ENCODE peak calls at places on chromosomes 1 and 21, in ten cellular contexts. R, T, G, I, W, L, O, D, Z and Y are unnamed samples.

GRCh38 chr1:223776075-223776814 is 63.9 kb downstream of the CAPN2 start:
- DNase-seq in R (peak; percentile 81), T (peak; percentile 74), G (no peak), I (peak; percentile 68), W (no peak), L (no peak), O (no peak), D (peak; percentile 94), Z (no peak), Y (no peak)

GRCh38 chr1:236779312-236779711 is 15.8 kb upstream of the MTR start:
- DNase-seq in R (no peak), T (no peak), G (no peak), I (no peak), W (no peak), L (no peak), O (no peak), D (no peak), Z (no peak), Y (no peak)

GRCh38 chr1:205435904-205436573 is 14.2 kb upstream of the LEMD1 start:
- DNase-seq in R (no peak), T (no peak), G (no peak), I (no peak), W (no peak), L (no peak), O (no peak), D (no peak), Z (no peak), Y (no peak)

GRCh38 chr21:39556176-39556575 is 56.6 kb upstream of the B3GALT5 start:
- DNase-seq in R (no peak), T (no peak), G (no peak), I (no peak), W (no peak), L (peak; percentile 38), O (no peak), D (no peak), Z (no peak), Y (no peak)

GRCh38 chr1:173561263-173561662 is 41.6 kb downstream of the SLC9C2 start:
- DNase-seq in R (no peak), T (no peak), G (no peak), I (no peak), W (no peak), L (no peak), O (no peak), D (no peak), Z (no peak), Y (no peak)

GRCh38 chr1:164735315-164736052 is 176.5 kb downstream of the PBX1 start:
- DNase-seq in R (peak; percentile 75), T (no peak), G (no peak), I (no peak), W (no peak), L (no peak), O (no peak), D (peak; percentile 84), Z (no peak), Y (no peak)

GRCh38 chr1:7262611-7263010 is 477.4 kb downstream of the CAMTA1 start:
- DNase-seq in R (no peak), T (no peak), G (no peak), I (peak; percentile 73), W (no peak), L (no peak), O (no peak), D (peak; percentile 32), Z (no peak), Y (no peak)

GRCh38 chr1:207027221-207027777 is 5.3 kb downstream of the C1orf116 start:
- DNase-seq in R (no peak), T (peak; percentile 96), G (no peak), I (no peak), W (no peak), L (no peak), O (no peak), D (peak; percentile 99), Z (peak; percentile 51), Y (no peak)

GRCh38 chr1:184379111-184379752 is 7.6 kb upstream of the C1orf21 start:
- DNase-seq in R (no peak), T (no peak), G (no peak), I (no peak), W (no peak), L (no peak), O (no peak), D (no peak), Z (no peak), Y (no peak)

GRCh38 chr1:27816921-27817630 is 13.5 kb upstream of the PPP1R8 start:
- DNase-seq in R (peak; percentile 79), T (no peak), G (no peak), I (no peak), W (no peak), L (no peak), O (no peak), D (no peak), Z (peak; percentile 22), Y (no peak)

GRCh38 chr1:86500731-86501130 is 32.0 kb downstream of the CLCA1 start:
- DNase-seq in R (no peak), T (no peak), G (no peak), I (no peak), W (no peak), L (no peak), O (no peak), D (no peak), Z (no peak), Y (no peak)

GRCh38 chr1:159009704-159010361 is at the start of gene IFI16:
- DNase-seq in R (peak; percentile 96), T (peak; percentile 88), G (peak; percentile 49), I (no peak), W (no peak), L (no peak), O (no peak), D (peak; percentile 94), Z (peak; percentile 75), Y (no peak)

GRCh38 chr1:63624911-63625310 is 31.7 kb downstream of the PGM1 start:
- DNase-seq in R (peak; percentile 31), T (peak; percentile 8), G (no peak), I (no peak), W (no peak), L (no peak), O (no peak), D (no peak), Z (no peak), Y (no peak)

GRCh38 chr1:218865591-218865990 is 308.1 kb upstream of the LYPLAL1 start:
- DNase-seq in R (peak; percentile 26), T (no peak), G (no peak), I (no peak), W (no peak), L (no peak), O (no peak), D (peak; percentile 79), Z (no peak), Y (no peak)

GRCh38 chr1:166069390-166069789 is 97.4 kb downstream of the FAM78B start:
- DNase-seq in R (peak; percentile 1), T (no peak), G (no peak), I (no peak), W (no peak), L (no peak), O (no peak), D (no peak), Z (no peak), Y (no peak)

GRCh38 chr1:2363847-2364513 is 27.4 kb downstream of the MORN1 start:
- DNase-seq in R (no peak), T (no peak), G (no peak), I (no peak), W (no peak), L (no peak), O (no peak), D (no peak), Z (no peak), Y (no peak)
- TF ChIP-seq CTCF in R (no peak), T (no peak), G (no peak), I (no peak), W (no peak), L (no peak), O (no peak), D (no peak), Z (no peak), Y (no peak)

GRCh38 chr21:41847066-41847804 is 31.9 kb downstream of the PRDM15 start:
- DNase-seq in R (peak; percentile 6), T (no peak), G (no peak), I (no peak), W (no peak), L (peak; percentile 52), O (no peak), D (no peak), Z (no peak), Y (no peak)
- TF ChIP-seq CTCF in R (peak; percentile 19), T (no peak), G (no peak), I (no peak), W (no peak), L (no peak), O (peak; percentile 34), D (no peak), Z (no peak), Y (no peak)

GRCh38 chr1:47651311-47652089 is 213.7 kb downstream of the FOXD2 start:
- DNase-seq in R (no peak), T (no peak), G (no peak), I (peak; percentile 49), W (peak; percentile 67), L (no peak), O (peak; percentile 51), D (no peak), Z (no peak), Y (no peak)

GRCh38 chr1:47650606-47651005 is 212.8 kb downstream of the FOXD2 start:
- DNase-seq in R (no peak), T (no peak), G (no peak), I (peak; percentile 54), W (peak; percentile 62), L (no peak), O (peak; percentile 48), D (no peak), Z (no peak), Y (no peak)

GRCh38 chr1:47646676-47647075 is 208.8 kb downstream of the FOXD2 start:
- DNase-seq in R (no peak), T (no peak), G (no peak), I (no peak), W (no peak), L (no peak), O (no peak), D (peak; percentile 63), Z (no peak), Y (no peak)

GRCh38 chr1:47647327-47647845 is 209.5 kb downstream of the FOXD2 start:
- DNase-seq in R (no peak), T (no peak), G (no peak), I (no peak), W (no peak), L (no peak), O (no peak), D (no peak), Z (no peak), Y (no peak)

DNA sequence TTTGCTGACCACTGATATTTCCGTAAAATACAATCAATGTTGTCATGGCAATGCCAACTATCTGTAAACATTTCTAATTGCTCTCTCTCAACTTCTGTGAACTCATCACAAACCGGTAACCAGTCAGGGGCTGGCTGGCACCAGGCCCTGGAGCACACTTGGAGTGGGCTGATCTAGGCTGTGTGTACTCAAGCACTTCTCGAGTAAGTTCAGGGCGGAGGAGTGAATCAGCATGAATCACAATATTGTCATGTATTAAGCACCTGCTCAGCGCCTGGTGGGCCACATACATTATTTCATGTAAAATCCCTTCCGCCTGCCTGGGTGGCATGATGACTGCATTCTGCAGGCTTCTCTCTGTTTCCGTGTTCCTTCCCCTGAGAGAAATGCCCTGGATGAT is 212.4 kb downstream of the FOXD2 start:
- DNase-seq in R (peak; percentile 6), T (peak; percentile 92), G (no peak), I (peak; percentile 66), W (peak; percentile 59), L (no peak), O (peak; percentile 59), D (peak; percentile 97), Z (no peak), Y (no peak)
- TF ChIP-seq CTCF in R (no peak), T (no peak), G (no peak), I (no peak), W (no peak), L (no peak), O (no peak), D (no peak), Z (no peak), Y (no peak)

GRCh38 chr1:191588905-191589304 is 569.4 kb upstream of the RGS18 start:
- DNase-seq in R (no peak), T (no peak), G (no peak), I (no peak), W (no peak), L (no peak), O (no peak), D (no peak), Z (no peak), Y (no peak)
- TF ChIP-seq CTCF in R (no peak), T (no peak), G (no peak), I (no peak), W (no peak), L (no peak), O (no peak), D (no peak), Z (no peak), Y (no peak)